ENCODE peak calls at places on chromosomes 13 and 19, in six cellular contexts. D, I, Z, J, A and G are unnamed samples.

GRCh38 chr13:112447761-112448603 is 71.8 kb downstream of the SPACA7 start:
- DNase-seq in D (no peak), I (no peak), A (peak; percentile 15), J (no peak), Z (no peak), G (no peak)

GRCh38 chr19:53037101-53038097 is 7.1 kb upstream of the ERVV-2 start:
- DNase-seq in I (peak; percentile 51), J (peak; percentile 62), Z (peak; percentile 75), D (no peak), A (peak; percentile 19), G (peak; percentile 62)

GRCh38 chr19:4722671-4723464 is 774 bp downstream of the DPP9 start:
- DNase-seq in Z (no peak), D (peak; percentile 58), J (peak; percentile 87), I (peak; percentile 92), A (peak; percentile 50), G (peak; percentile 74)

GRCh38 chr13:99916366-99917103 is 55.0 kb downstream of the ZIC5 start:
- DNase-seq in I (peak; percentile 79), J (peak; percentile 89), D (peak; percentile 24), A (peak; percentile 46), Z (peak; percentile 38), G (peak; percentile 81)

GRCh38 chr19:40414536-40415535 is 1.7 kb upstream of the PRX start:
- DNase-seq in I (no peak), D (no peak), Z (no peak), J (no peak), A (no peak), G (peak; percentile 24)

GRCh38 chr19:6551607-6552450 is 21.0 kb downstream of the TNFSF9 start:
- DNase-seq in I (peak; percentile 63), D (no peak), Z (no peak), J (peak; percentile 38), A (no peak), G (no peak)

GRCh38 chr19:55472463-55472862 is 4.0 kb upstream of the ZNF628 start:
- DNase-seq in J (peak; percentile 71), D (no peak), I (peak; percentile 60), Z (no peak), A (no peak), G (no peak)

GRCh38 chr19:43782689-43783231 is 2.0 kb upstream of the KCNN4 start:
- DNase-seq in D (no peak), Z (no peak), I (no peak), J (no peak), A (peak; percentile 85), G (no peak)

GRCh38 chr19:32309711-32310390 is 35.6 kb upstream of the ZNF507 start:
- DNase-seq in I (no peak), A (no peak), J (peak; percentile 6), Z (no peak), D (no peak), G (no peak)

GRCh38 chr13:113129921-113130750 is 7.5 kb downstream of the F10 start:
- DNase-seq in I (no peak), A (no peak), J (no peak), D (no peak), Z (no peak), G (no peak)

GRCh38 chr19:11767633-11768133 is 883 bp downstream of the ZNF441 start:
- DNase-seq in I (peak; percentile 38), J (peak; percentile 28), Z (no peak), D (no peak), A (peak; percentile 73), G (peak; percentile 68)

GRCh38 chr19:9011875-9012274 is 1.7 kb upstream of the MUC16 start:
- DNase-seq in J (no peak), I (no peak), A (no peak), D (no peak), Z (no peak), G (no peak)

GRCh38 chr13:100941811-100942361 is 267.3 kb upstream of the TMTC4 start:
- DNase-seq in A (no peak), J (no peak), D (no peak), Z (no peak), I (no peak), G (no peak)

GRCh38 chr13:67996101-67996500 is 766.0 kb upstream of the PCDH9 start:
- DNase-seq in D (no peak), J (no peak), Z (no peak), I (no peak), A (no peak), G (no peak)